ENCODE peak calls at places on chromosome 15, in ten cellular contexts. A is Peyer's patch, R is GM13977, Z is OCI-M1, V is RWPE2, T is Caco-2, F is NCI-H748 treated with DMSO at 0.1 percent for 48 hours, U is Right ventricle myocardium superior, B is NCI-H1092 treated with DMSO at 0.1 percent for 48 hours, E is KBM-7. H is an unnamed sample.

GRCh38 chr15:80710635-80711553 is 15.8 kb downstream of the ABHD17C start:
- DNase-seq in A (no peak), R (peak; percentile 55), Z (no peak), V (no peak), T (no peak), F (no peak), U (no peak), B (no peak), E (peak; percentile 20), H (no peak)

GRCh38 chr15:62046064-62046779 is 14.0 kb downstream of the VPS13C start:
- DNase-seq in A (no peak), R (no peak), Z (peak; percentile 47), V (no peak), T (no peak), F (no peak), U (no peak), B (no peak), E (no peak), H (no peak)

GRCh38 chr15:74377831-74378766 is 10.7 kb upstream of the CYP11A1 start:
- DNase-seq in A (no peak), R (no peak), Z (no peak), V (no peak), T (no peak), F (no peak), U (no peak), B (no peak), E (no peak), H (peak; percentile 50)

GRCh38 chr15:64843996-64844395 is 2.3 kb downstream of the PLEKHO2 start:
- DNase-seq in A (no peak), R (no peak), Z (no peak), V (no peak), T (no peak), F (no peak), U (no peak), B (no peak), E (no peak), H (no peak)

GRCh38 chr15:52252781-52253180 is 42.8 kb downstream of the MYO5C start:
- DNase-seq in A (no peak), R (no peak), Z (no peak), V (no peak), T (no peak), F (no peak), U (no peak), B (no peak), E (no peak), H (no peak)

GRCh38 chr15:69757186-69757585 is 304.6 kb downstream of the RPLP1 start:
- DNase-seq in A (no peak), R (no peak), Z (no peak), V (no peak), T (no peak), F (no peak), U (no peak), B (no peak), E (no peak), H (no peak)

GRCh38 chr15:66084704-66085103 is 168.8 kb downstream of the MEGF11 start:
- DNase-seq in A (peak; percentile 2), R (no peak), Z (no peak), V (peak; percentile 40), T (no peak), F (no peak), U (no peak), B (no peak), E (no peak), H (no peak)

GRCh38 chr15:66661432-66662096 is 40.5 kb upstream of the SMAD6 start:
- DNase-seq in A (no peak), R (no peak), Z (no peak), V (no peak), T (no peak), F (no peak), U (peak; percentile 66), B (no peak), E (no peak), H (no peak)

GRCh38 chr15:94858011-94858410 is 626.6 kb downstream of the MCTP2 start:
- DNase-seq in A (no peak), R (no peak), Z (no peak), V (no peak), T (peak; percentile 19), F (no peak), U (no peak), B (no peak), E (no peak), H (no peak)

GRCh38 chr15:75127186-75127585 is 74.5 kb upstream of the C15orf39 start:
- DNase-seq in A (no peak), R (no peak), Z (no peak), V (no peak), T (no peak), F (no peak), U (no peak), B (no peak), E (no peak), H (no peak)

H was measured in posterior vena cava.